ENCODE peak calls at places on chromosomes 11 and 22, in five cellular contexts. U is CD4-positive, CD25-positive, alpha-beta regulatory T cell; E is neuronal stem cell; O is hepatocyte; P is cardiac muscle cell. C is an unnamed sample.

GRCh38 chr11:74014880-74015279 is 6.0 kb upstream of the UCP3 start:
- DNase-seq in U (no peak), P (no peak), O (no peak), E (no peak), C (no peak)

GRCh38 chr22:38017272-38017920 is 33.0 kb upstream of the SOX10 start:
- DNase-seq in E (no peak), P (peak; percentile 78), O (no peak), U (no peak), C (no peak)

GRCh38 chr11:19988598-19988997 is 171.7 kb downstream of the DBX1 start:
- DNase-seq in U (no peak), E (no peak), P (peak; percentile 78), O (peak; percentile 44), C (peak; percentile 31)

GRCh38 chr11:3786781-3787428 is 10.4 kb downstream of the NUP98 start:
- DNase-seq in O (no peak), P (no peak), U (no peak), E (no peak), C (no peak)

GRCh38 chr11:103433380-103433779 is 324.2 kb downstream of the DYNC2H1 start:
- DNase-seq in P (peak; percentile 48), U (no peak), O (no peak), E (no peak), C (no peak)

GRCh38 chr11:128776434-128777284 is 82.8 kb downstream of the FLI1 start:
- DNase-seq in O (peak; percentile 73), U (peak; percentile 44), E (peak; percentile 43), P (peak; percentile 66), C (no peak)

GRCh38 chr11:3036419-3036818 is 20.8 kb downstream of the CARS1 start:
- DNase-seq in P (no peak), U (no peak), O (no peak), E (no peak), C (no peak)

GRCh38 chr22:48919187-48919590 is 908.5 kb downstream of the BRD1 start:
- DNase-seq in P (no peak), E (peak; percentile 31), O (no peak), U (no peak), C (no peak)

GRCh38 chr11:17154409-17155159 is 53.2 kb downstream of the PIK3C2A start:
- DNase-seq in P (no peak), U (no peak), O (no peak), E (no peak), C (no peak)

GRCh38 chr11:107592256-107592655 is 1.3 kb downstream of the ELMOD1 start:
- DNase-seq in U (no peak), P (no peak), E (no peak), O (no peak), C (no peak)

GRCh38 chr22:43859621-43860020 is 2.7 kb downstream of the SULT4A1 start:
- DNase-seq in P (no peak), E (no peak), U (no peak), O (no peak), C (no peak)

GRCh38 chr11:118791961-118792578 is 1.1 kb upstream of the DDX6 start:
- DNase-seq in E (peak; percentile 20), P (peak; percentile 16), O (peak; percentile 48), U (peak; percentile 24), C (no peak)

GRCh38 chr22:38177044-38177443 is 4.6 kb downstream of the PLA2G6 start:
- DNase-seq in O (no peak), P (no peak), U (no peak), E (no peak), C (no peak)

GRCh38 chr22:41910050-41910598 is 4.8 kb downstream of the SHISA8 start:
- DNase-seq in O (no peak), P (no peak), E (no peak), U (no peak), C (no peak)

GRCh38 chr11:21556936-21557335 is 635.9 kb upstream of the ANO5 start:
- DNase-seq in U (no peak), P (no peak), E (no peak), O (no peak), C (no peak)

GRCh38 chr11:21552910-21553309 is 640.0 kb upstream of the ANO5 start:
- DNase-seq in P (no peak), E (no peak), O (peak; percentile 12), U (no peak), C (no peak)

DNA sequence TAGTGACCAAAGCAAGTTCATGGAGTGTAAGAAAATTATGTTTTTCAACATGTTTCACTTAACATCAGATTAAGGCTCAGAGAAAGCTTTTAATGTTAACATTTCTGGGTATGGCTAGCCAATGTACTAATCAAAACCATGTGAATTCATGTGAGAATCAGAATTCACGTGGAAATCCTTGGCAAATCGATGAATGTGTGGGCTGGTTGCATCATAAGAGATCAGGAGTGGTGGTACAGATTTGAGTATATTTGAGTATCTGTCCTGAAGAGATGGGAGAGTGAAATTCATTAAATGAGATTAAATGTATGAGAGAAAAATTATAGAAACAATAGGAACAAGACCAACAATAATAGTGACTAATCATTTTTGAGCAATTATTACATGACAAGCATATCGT is 638.6 kb upstream of the ANO5 start:
- DNase-seq in U (no peak), E (no peak), O (no peak), P (no peak), C (no peak)
- H3K4me3 ChIP-seq in U (no peak overlapping the region), E (no peak overlapping the region), O (no peak overlapping the region), P (no peak overlapping the region), C (no peak overlapping the region)

GRCh38 chr22:39312410-39312809 is 7.0 kb downstream of the RPL3 start:
- DNase-seq in O (no peak), U (no peak), E (no peak), P (no peak), C (no peak)
- H3K27ac ChIP-seq in O (no peak overlapping the region), U (no peak overlapping the region), E (peak overlapping the region; percentile 39), P (peak overlapping the region; percentile 53), C (no peak overlapping the region)

GRCh38 chr11:28476053-28476452 is 367.9 kb downstream of the METTL15 start:
- DNase-seq in P (peak; percentile 42), U (no peak), E (no peak), O (no peak), C (no peak)
- H3K4me3 ChIP-seq in P (no peak overlapping the region), U (no peak overlapping the region), E (no peak overlapping the region), O (no peak overlapping the region), C (no peak overlapping the region)

DNA sequence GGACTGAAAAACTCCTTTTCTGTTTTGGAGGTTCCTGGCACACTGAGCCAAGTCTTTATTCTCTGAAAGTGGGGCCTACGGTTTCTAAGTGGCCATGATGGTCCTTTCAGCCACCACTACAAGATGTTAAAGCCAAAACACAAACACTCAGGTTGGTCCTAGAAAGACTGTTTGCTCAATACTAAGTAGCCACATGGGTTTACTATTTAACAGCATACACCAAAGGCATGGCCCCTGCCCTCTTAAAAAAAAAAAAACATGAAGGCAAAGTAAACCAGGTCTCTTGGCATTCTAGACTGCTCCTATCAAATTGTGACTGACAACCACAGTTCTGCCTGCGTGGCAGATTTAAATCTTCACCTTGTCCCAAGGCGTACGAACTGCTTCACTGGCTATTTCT is 123.6 kb upstream of the BID start:
- DNase-seq in O (no peak), P (no peak), U (no peak), E (no peak), C (no peak)
- H3K27ac ChIP-seq in O (peak overlapping the region; percentile 89), P (peak overlapping the region; percentile 81), U (no peak overlapping the region), E (no peak overlapping the region), C (no peak overlapping the region)

DNA sequence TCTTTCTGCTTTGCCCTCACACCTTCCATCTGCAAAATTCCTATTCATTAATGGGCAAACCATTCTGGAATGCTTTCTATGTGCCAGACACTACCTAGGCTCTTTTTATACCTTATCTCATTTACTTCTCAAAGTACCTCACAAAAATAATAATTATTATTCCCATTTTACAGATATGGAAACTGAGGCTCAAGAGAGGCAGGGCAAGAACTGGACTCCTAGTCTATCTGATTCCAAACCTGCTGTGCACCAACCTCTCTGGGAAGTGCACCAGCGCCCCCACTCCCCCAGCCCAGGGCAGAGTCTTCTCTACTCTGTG is 826 bp upstream of the DGAT2 start:
- DNase-seq in U (no peak), P (no peak), E (no peak), O (no peak), C (no peak)
- H3K4me3 ChIP-seq in U (no peak overlapping the region), P (no peak overlapping the region), E (no peak overlapping the region), O (peak overlapping the region; percentile 35), C (peak overlapping the region; percentile 73)

GRCh38 chr22:29994027-29994715 is 86.1 kb upstream of the HORMAD2 start:
- DNase-seq in U (no peak), O (no peak), E (no peak), P (peak; percentile 43), C (no peak)
- H3K27ac ChIP-seq in U (no peak overlapping the region), O (peak overlapping the region; percentile 89), E (no peak overlapping the region), P (no peak overlapping the region), C (no peak overlapping the region)

DNA sequence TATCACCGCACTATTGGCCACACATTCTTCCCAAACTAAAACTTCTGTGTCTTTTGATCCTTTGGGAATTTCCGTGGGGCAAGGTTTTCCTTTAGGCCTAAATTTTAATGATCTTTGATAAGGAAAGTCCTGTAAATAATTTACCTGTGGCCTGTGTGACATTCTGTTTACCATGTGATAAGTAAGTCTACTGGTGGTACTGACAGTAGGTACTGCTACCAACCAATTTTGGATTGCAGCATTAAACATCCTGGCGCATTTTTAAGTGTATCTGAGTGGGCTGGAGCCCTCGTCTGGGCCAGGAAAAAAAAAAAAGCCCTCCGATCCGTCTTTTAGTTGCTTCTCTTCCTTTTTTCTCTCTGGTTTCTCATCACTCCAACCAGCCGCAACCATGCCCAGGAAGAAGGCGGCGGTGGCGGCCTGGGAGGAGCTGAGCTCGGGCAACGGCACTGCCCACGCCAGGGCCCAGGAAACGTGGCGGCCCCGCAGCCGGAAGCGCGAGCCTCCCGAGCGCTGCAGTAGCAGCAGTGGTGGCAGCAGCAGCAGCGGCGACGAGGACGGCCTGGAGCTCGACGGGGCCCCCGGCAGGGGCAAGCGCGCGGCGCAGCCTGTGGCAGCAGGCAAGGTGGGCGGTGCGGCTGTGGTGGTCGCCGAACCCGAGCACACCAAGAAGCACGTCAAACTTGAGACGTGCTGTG is 33.6 kb downstream of the ASRGL1 start:
- DNase-seq in E (no peak), U (peak; percentile 52), P (peak; percentile 6), O (no peak), C (no peak)
- H3K4me3 ChIP-seq in E (no peak overlapping the region), U (no peak overlapping the region), P (no peak overlapping the region), O (no peak overlapping the region), C (peak overlapping the region; percentile 52)

GRCh38 chr22:21762712-21763581 is 27.4 kb upstream of the YPEL1 start:
- DNase-seq in U (no peak), P (no peak), O (no peak), E (no peak), C (no peak)
- H3K27ac ChIP-seq in U (no peak overlapping the region), P (peak overlapping the region; percentile 35), O (no peak overlapping the region), E (no peak overlapping the region), C (no peak overlapping the region)